ENCODE peak calls at places on chromosome 14, in ten cellular contexts. R is activated CD4-positive, alpha-beta T cell treated with anti-CD3 and anti-CD28 coated beads, Interleukin-2, amount 50 U/mL, for 48 hours; M is GM23338; F is activated gamma-delta T cell; J is pons; O is stimulated activated naive CD4-positive, alpha-beta T cell; Q is right atrium auricular region; S is AG04450; E is NCI-H1105 treated with DMSO at 0.1 percent for 48 hours; N is activated naive CD8-positive, alpha-beta T cell treated with anti-CD3 and anti-CD28 coated beads, Interleukin-2, amount 50 U/mL, for 16 hours. B is an unnamed sample.

GRCh38 chr14:89308232-89308959 is 108.6 kb downstream of the FOXN3 start:
- DNase-seq in R (no peak), M (no peak), F (no peak), J (peak), O (no peak), Q (no peak), S (no peak), E (no peak), N (no peak), B (no peak)

GRCh38 chr14:53894456-53894855 is 62.2 kb downstream of the BMP4 start:
- DNase-seq in R (no peak), M (no peak), F (no peak), J (no peak), O (no peak), Q (no peak), S (no peak), E (no peak), N (no peak), B (no peak)

GRCh38 chr14:99055019-99055418 is 217.0 kb downstream of the BCL11B start:
- DNase-seq in R (no peak), M (no peak), F (no peak), J (no peak), O (no peak), Q (no peak), S (no peak), E (no peak), N (no peak), B (no peak)

GRCh38 chr14:61426048-61426447 is 104.7 kb downstream of the PRKCH start:
- DNase-seq in R (no peak), M (no peak), F (no peak), J (no peak), O (no peak), Q (no peak), S (no peak), E (no peak), N (no peak), B (no peak)

GRCh38 chr14:101132051-101132541 is 228.6 kb upstream of the RTL1 start:
- DNase-seq in R (no peak), M (no peak), F (no peak), J (no peak), O (no peak), Q (no peak), S (no peak), E (no peak), N (no peak), B (no peak)

GRCh38 chr14:69056389-69056788 is 77.3 kb upstream of the ACTN1 start:
- DNase-seq in R (no peak), M (peak), F (no peak), J (no peak), O (no peak), Q (no peak), S (no peak), E (peak), N (no peak), B (peak)

GRCh38 chr14:41605550-41606248 is 977 bp upstream of the LRFN5 start:
- DNase-seq in R (no peak), M (peak), F (no peak), J (peak), O (no peak), Q (no peak), S (no peak), E (peak), N (no peak), B (no peak)

GRCh38 chr14:61582815-61583214 is 112.5 kb upstream of the HIF1A start:
- DNase-seq in R (no peak), M (no peak), F (no peak), J (no peak), O (no peak), Q (no peak), S (no peak), E (no peak), N (no peak), B (no peak)

GRCh38 chr14:101808894-101809670 is 47.6 kb downstream of the PPP2R5C start:
- DNase-seq in R (no peak), M (no peak), F (no peak), J (no peak), O (no peak), Q (no peak), S (no peak), E (no peak), N (no peak), B (no peak)

GRCh38 chr14:93462479-93462878 is 31.7 kb downstream of the UNC79 start:
- DNase-seq in R (no peak), M (no peak), F (no peak), J (no peak), O (no peak), Q (no peak), S (no peak), E (no peak), N (no peak), B (no peak)

GRCh38 chr14:73324536-73324932 is 87.2 kb downstream of the PAPLN start:
- DNase-seq in R (no peak), M (no peak), F (no peak), J (no peak), O (no peak), Q (no peak), S (no peak), E (no peak), N (no peak), B (no peak)

GRCh38 chr14:68784995-68785816 is 7.7 kb downstream of the ZFP36L1 start:
- DNase-seq in R (no peak), M (no peak), F (no peak), J (peak), O (no peak), Q (peak), S (no peak), E (no peak), N (no peak), B (no peak)

GRCh38 chr14:68583527-68584275 is 209.2 kb downstream of the ZFP36L1 start:
- DNase-seq in R (no peak), M (no peak), F (no peak), J (no peak), O (no peak), Q (no peak), S (no peak), E (no peak), N (no peak), B (no peak)

GRCh38 chr14:99270491-99271287 is 1.3 kb downstream of the BCL11B start:
- DNase-seq in R (no peak), M (peak), F (peak), J (no peak), O (no peak), Q (no peak), S (no peak), E (peak), N (no peak), B (no peak)

GRCh38 chr14:24171422-24172260 is at the start of gene REC8:
- DNase-seq in R (peak), M (peak), F (peak), J (peak), O (peak), Q (peak), S (no peak), E (peak), N (peak), B (no peak)

GRCh38 chr14:31206536-31207286 is 882 bp downstream of the HECTD1 start:
- DNase-seq in R (peak), M (peak), F (peak), J (peak), O (peak), Q (no peak), S (no peak), E (peak), N (peak), B (peak)

GRCh38 chr14:87097021-87097420 is 896.0 kb downstream of the GALC start:
- DNase-seq in R (no peak), M (no peak), F (no peak), J (no peak), O (no peak), Q (no peak), S (peak), E (no peak), N (no peak), B (no peak)

GRCh38 chr14:49306152-49306751 is 279.9 kb downstream of the RPS29 start:
- DNase-seq in R (no peak), M (peak), F (no peak), J (peak), O (no peak), Q (no peak), S (no peak), E (peak), N (no peak), B (peak)

GRCh38 chr14:55749201-55749812 is 169.3 kb downstream of the KTN1 start:
- DNase-seq in R (no peak), M (no peak), F (no peak), J (no peak), O (no peak), Q (no peak), S (no peak), E (peak), N (no peak), B (no peak)

GRCh38 chr14:68784298-68784910 is 8.5 kb downstream of the ZFP36L1 start:
- DNase-seq in R (no peak), M (no peak), F (no peak), J (no peak), O (no peak), Q (peak), S (no peak), E (no peak), N (no peak), B (no peak)

GRCh38 chr14:65745396-65746190 is 333.1 kb downstream of the FUT8 start:
- DNase-seq in R (no peak), M (peak), F (no peak), J (no peak), O (no peak), Q (no peak), S (no peak), E (no peak), N (no peak), B (no peak)

GRCh38 chr14:56241441-56241840 is 123.2 kb downstream of the PELI2 start:
- DNase-seq in R (no peak), M (no peak), F (no peak), J (no peak), O (no peak), Q (no peak), S (no peak), E (no peak), N (no peak), B (no peak)

GRCh38 chr14:55121628-55122440 is 7.2 kb upstream of the LGALS3 start:
- DNase-seq in R (no peak), M (no peak), F (no peak), J (no peak), O (no peak), Q (no peak), S (no peak), E (no peak), N (no peak), B (no peak)

GRCh38 chr14:70982204-70982603 is 74.9 kb downstream of the PCNX1 start:
- DNase-seq in R (no peak), M (no peak), F (no peak), J (no peak), O (no peak), Q (no peak), S (no peak), E (no peak), N (no peak), B (no peak)

GRCh38 chr14:37234222-37234621 is 36.5 kb downstream of the MIPOL1 start:
- DNase-seq in R (no peak), M (no peak), F (no peak), J (no peak), O (no peak), Q (no peak), S (no peak), E (no peak), N (no peak), B (no peak)

GRCh38 chr14:21102472-21103164 is 1.8 kb downstream of the TMEM253 start:
- DNase-seq in R (no peak), M (peak), F (no peak), J (no peak), O (no peak), Q (no peak), S (no peak), E (no peak), N (no peak), B (peak)

GRCh38 chr14:92902191-92902590 is 20.8 kb upstream of the CHGA start:
- DNase-seq in R (no peak), M (no peak), F (no peak), J (no peak), O (no peak), Q (no peak), S (no peak), E (no peak), N (no peak), B (no peak)